ENCODE peak calls at places on chromosomes 5 and 9, in nine cellular contexts. E, D, V, K, S, X, H, T and G are unnamed samples.

GRCh38 chr9:14532716-14533115 is 160.5 kb downstream of the ZDHHC21 start:
- DNase-seq in E (no peak), D (no peak), V (no peak), K (no peak), S (no peak), X (no peak), H (peak; percentile 54), T (no peak), G (no peak)

GRCh38 chr5:89293849-89294248 is 410.9 kb upstream of the MEF2C start:
- DNase-seq in E (no peak), D (no peak), V (no peak), K (no peak), S (no peak), X (no peak), H (no peak), T (no peak), G (no peak)

GRCh38 chr5:179803651-179804598 is 2.7 kb downstream of the MGAT4B start:
- DNase-seq in E (no peak), D (peak; percentile 37), V (no peak), K (peak; percentile 71), S (peak; percentile 66), X (no peak), H (peak; percentile 44), T (no peak), G (no peak)

GRCh38 chr5:112210430-112211005 is 208.6 kb downstream of the EPB41L4A start:
- DNase-seq in E (no peak), D (peak; percentile 63), V (peak; percentile 58), K (no peak), S (no peak), X (peak; percentile 39), H (peak; percentile 37), T (no peak), G (no peak)

GRCh38 chr9:133823189-133824105 is 85.3 kb upstream of the SARDH start:
- DNase-seq in E (no peak), D (no peak), V (no peak), K (peak; percentile 64), S (no peak), X (no peak), H (no peak), T (no peak), G (no peak)

GRCh38 chr5:65986050-65986451 is 59.7 kb downstream of the ERBIN start:
- DNase-seq in E (no peak), D (peak; percentile 19), V (no peak), K (no peak), S (no peak), X (no peak), H (no peak), T (no peak), G (no peak)

GRCh38 chr5:54793612-54794436 is 191.6 kb downstream of the ESM1 start:
- DNase-seq in E (no peak), D (no peak), V (no peak), K (no peak), S (no peak), X (no peak), H (no peak), T (no peak), G (no peak)

GRCh38 chr9:90966475-90967150 is 165.0 kb downstream of the SYK start:
- DNase-seq in E (no peak), D (no peak), V (no peak), K (peak; percentile 43), S (no peak), X (no peak), H (no peak), T (no peak), G (no peak)

GRCh38 chr5:177357459-177358332 is at the start of gene RGS14:
- DNase-seq in E (peak; percentile 87), D (peak; percentile 56), V (peak; percentile 45), K (peak; percentile 89), S (no peak), X (peak; percentile 68), H (no peak), T (no peak), G (no peak)

GRCh38 chr5:150511641-150512367 is 3.9 kb downstream of the NDST1 start:
- DNase-seq in E (no peak), D (no peak), V (peak; percentile 69), K (peak; percentile 49), S (no peak), X (peak; percentile 93), H (no peak), T (no peak), G (peak; percentile 87)

GRCh38 chr5:82349651-82350050 is 71.5 kb upstream of the RPS23 start:
- DNase-seq in E (no peak), D (no peak), V (no peak), K (no peak), S (no peak), X (peak; percentile 12), H (no peak), T (no peak), G (peak; percentile 78)

GRCh38 chr9:109278848-109279247 is 42.0 kb downstream of the EPB41L4B start:
- DNase-seq in E (no peak), D (no peak), V (no peak), K (no peak), S (no peak), X (no peak), H (no peak), T (no peak), G (no peak)

GRCh38 chr5:6791031-6791577 is 77.9 kb downstream of the TENT4A start:
- DNase-seq in E (no peak), D (no peak), V (no peak), K (no peak), S (no peak), X (no peak), H (no peak), T (no peak), G (no peak)

GRCh38 chr9:27726244-27727141 is 153.2 kb upstream of the C9orf72 start:
- DNase-seq in E (no peak), D (peak; percentile 58), V (peak; percentile 52), K (no peak), S (no peak), X (peak; percentile 59), H (peak; percentile 46), T (peak; percentile 24), G (no peak)

GRCh38 chr5:105030153-105030552 is 1467.6 kb upstream of the NUDT12 start:
- DNase-seq in E (no peak), D (no peak), V (no peak), K (no peak), S (no peak), X (no peak), H (no peak), T (no peak), G (no peak)

GRCh38 chr5:128844354-128844923 is 120.8 kb upstream of the SLC27A6 start:
- DNase-seq in E (no peak), D (peak; percentile 53), V (no peak), K (no peak), S (no peak), X (no peak), H (no peak), T (no peak), G (no peak)

GRCh38 chr5:137572042-137572695 is 73.0 kb upstream of the SPOCK1 start:
- DNase-seq in E (no peak), D (no peak), V (no peak), K (peak; percentile 8), S (no peak), X (no peak), H (no peak), T (no peak), G (no peak)

GRCh38 chr9:70486127-70486526 is 71.7 kb upstream of the KLF9 start:
- DNase-seq in E (no peak), D (no peak), V (no peak), K (no peak), S (peak; percentile 53), X (no peak), H (no peak), T (no peak), G (no peak)

DNA sequence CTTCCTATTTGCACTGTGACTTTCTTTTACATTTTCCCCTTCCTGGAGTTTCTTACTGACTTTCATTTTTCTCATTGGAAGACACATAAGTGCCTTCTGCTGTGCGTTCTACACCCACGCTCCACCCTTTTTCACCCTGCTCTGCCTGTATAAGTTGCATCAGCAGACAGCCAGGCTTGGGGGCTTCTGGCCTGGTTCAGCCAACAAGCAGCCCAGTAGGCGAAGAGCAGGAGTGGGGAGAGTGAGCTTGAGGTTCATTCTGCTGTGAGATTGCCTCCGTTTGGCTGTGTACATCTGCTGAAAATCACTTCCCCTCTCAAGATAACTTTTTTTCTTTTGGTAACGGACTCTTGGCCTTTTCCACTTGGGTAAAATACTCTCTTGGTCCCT is 38.4 kb downstream of the RASGRF2 start:
- DNase-seq in E (no peak), D (no peak), V (no peak), K (no peak), S (no peak), X (no peak), H (no peak), T (no peak), G (no peak)
- TF ChIP-seq POLR2AphosphoS5 in E (no peak), D (no peak), V (no peak), K (no peak), S (no peak), X (no peak), H (no peak), T (no peak), G (no peak)

DNA sequence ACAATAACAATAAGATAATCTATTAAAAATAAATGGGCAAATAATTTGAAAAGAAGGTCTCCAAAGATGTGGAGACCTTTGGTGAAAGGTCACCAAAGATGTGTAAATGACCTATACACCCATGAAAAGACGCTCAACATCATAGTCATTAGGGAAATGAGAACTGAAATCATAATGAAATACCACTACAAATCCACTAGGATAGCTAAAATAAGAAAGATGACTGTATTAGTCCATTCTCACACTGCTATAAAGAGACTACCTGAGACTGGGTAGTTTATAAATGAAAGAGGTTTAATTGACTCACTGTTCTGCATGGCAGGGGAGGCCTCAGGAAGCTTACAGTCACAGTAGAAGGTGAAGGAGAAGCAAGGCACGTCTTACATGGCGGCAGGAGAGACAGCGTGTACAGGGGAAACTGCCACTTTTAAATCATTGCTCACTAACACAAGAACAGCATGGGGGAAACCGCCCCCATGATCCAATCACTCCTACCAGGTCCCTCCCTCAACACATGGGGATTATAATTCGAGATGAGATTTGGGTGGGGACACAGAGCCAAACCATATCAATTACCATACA is 339.6 kb downstream of the ENC1 start:
- DNase-seq in E (no peak), D (no peak), V (no peak), K (no peak), S (no peak), X (no peak), H (no peak), T (no peak), G (no peak)
- TF ChIP-seq POLR2AphosphoS5 in E (no peak), D (no peak), V (no peak), K (no peak), S (no peak), X (no peak), H (no peak), T (no peak), G (no peak)

GRCh38 chr5:76548525-76549229 is 74.5 kb downstream of the F2RL2 start:
- DNase-seq in E (no peak), D (no peak), V (peak; percentile 47), K (no peak), S (no peak), X (peak; percentile 55), H (peak; percentile 54), T (no peak), G (no peak)
- TF ChIP-seq POLR2AphosphoS5 in E (no peak), D (no peak), V (no peak), K (no peak), S (no peak), X (no peak), H (no peak), T (no peak), G (no peak)

DNA sequence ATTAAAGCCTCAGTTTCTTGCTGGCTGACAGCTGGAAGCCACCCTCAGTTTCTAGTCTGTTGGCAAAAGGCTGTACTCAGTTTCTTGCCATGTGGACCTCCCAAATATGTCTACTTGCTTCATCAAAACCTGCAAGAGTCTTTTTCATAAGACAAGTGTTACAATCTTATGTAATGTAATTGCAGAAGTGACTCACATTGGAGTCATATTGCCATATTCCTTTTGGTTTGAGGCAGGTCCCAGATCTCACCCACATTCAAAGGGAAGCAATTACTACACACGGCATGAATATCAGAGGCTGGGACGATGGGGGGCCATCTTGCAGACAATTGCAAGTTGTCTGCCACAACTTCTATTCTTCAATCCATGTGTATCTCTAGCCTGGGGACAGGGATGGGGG is 286.7 kb upstream of the IL12B start:
- DNase-seq in E (no peak), D (no peak), V (no peak), K (no peak), S (no peak), X (no peak), H (no peak), T (no peak), G (no peak)
- TF ChIP-seq POLR2AphosphoS5 in E (no peak), D (no peak), V (no peak), K (no peak), S (no peak), X (no peak), H (no peak), T (no peak), G (no peak)